ENCODE peak calls at places on chromosomes 3 and 15, in four cellular contexts. X, L, C and A are unnamed samples.

GRCh38 chr3:191026746-191027145 is 164.3 kb upstream of the GMNC start:
- DNase-seq in X (no peak), L (no peak), C (no peak), A (no peak)

GRCh38 chr3:189563841-189564563 is 67.2 kb upstream of the TP63 start:
- DNase-seq in L (peak), X (peak), C (peak), A (no peak)

GRCh38 chr3:58965870-58966269 is 84.0 kb downstream of the CFAP20DC start:
- DNase-seq in C (no peak), L (no peak), X (no peak), A (no peak)

GRCh38 chr3:57434041-57434440 is 110.1 kb downstream of the DNAH12 start:
- DNase-seq in C (no peak), X (no peak), L (peak), A (no peak)

GRCh38 chr15:75200765-75201608 is 695 bp upstream of the C15orf39 start:
- DNase-seq in X (no peak), C (no peak), L (peak), A (no peak)

GRCh38 chr3:55620361-55621025 is 133.4 kb upstream of the WNT5A start:
- DNase-seq in C (no peak), L (peak), X (peak), A (no peak)

GRCh38 chr15:51759557-51760070 is 8.2 kb downstream of the TMOD2 start:
- DNase-seq in X (peak), L (peak), C (peak), A (no peak)

GRCh38 chr3:31747785-31748184 is 215.1 kb downstream of the STT3B start:
- DNase-seq in X (no peak), L (no peak), C (no peak), A (no peak)

GRCh38 chr15:72492733-72493132 is 18.6 kb downstream of the ARIH1 start:
- DNase-seq in L (no peak), X (no peak), C (no peak), A (no peak)

GRCh38 chr15:44101944-44102343 is 93.1 kb downstream of the FRMD5 start:
- DNase-seq in L (no peak), C (peak), X (peak), A (no peak)

GRCh38 chr3:42662813-42663535 is 9.5 kb downstream of the ZBTB47 start:
- DNase-seq in X (no peak), L (no peak), C (no peak), A (no peak)

GRCh38 chr3:65406470-65406869 is 632.2 kb downstream of the MAGI1 start:
- DNase-seq in L (no peak), C (no peak), X (no peak), A (no peak)

GRCh38 chr3:54322354-54322753 is 200.0 kb downstream of the CACNA2D3 start:
- DNase-seq in C (no peak), X (no peak), L (peak), A (no peak)

GRCh38 chr15:98281130-98281529 is 320.6 kb downstream of the ARRDC4 start:
- DNase-seq in L (no peak), X (no peak), C (no peak), A (no peak)

GRCh38 chr3:166663194-166663593 is 716.9 kb downstream of the ZBBX start:
- DNase-seq in L (no peak), X (no peak), C (peak), A (no peak)

GRCh38 chr15:98650871-98651481 is 2.6 kb downstream of the IGF1R start:
- DNase-seq in X (no peak), L (peak), C (peak), A (no peak)

GRCh38 chr15:86183765-86184491 is 104.3 kb downstream of the AGBL1 start:
- DNase-seq in C (peak), L (no peak), X (no peak), A (no peak)

GRCh38 chr15:39344662-39345141 is 236.2 kb upstream of the THBS1 start:
- DNase-seq in C (no peak), X (no peak), L (no peak), A (no peak)

GRCh38 chr15:39125904-39126303 is 455.0 kb upstream of the THBS1 start:
- DNase-seq in L (peak), C (no peak), X (no peak), A (peak)

GRCh38 chr3:128482175-128482856 is 10.7 kb downstream of the GATA2 start:
- DNase-seq in X (no peak), C (no peak), L (no peak), A (no peak)

GRCh38 chr3:71006810-71007785 is 576.4 kb downstream of the FOXP1 start:
- DNase-seq in X (no peak), L (no peak), C (no peak), A (no peak)

GRCh38 chr3:170751083-170751893 is 118.7 kb downstream of the RPL22L1 start:
- DNase-seq in X (peak), C (peak), L (no peak), A (no peak)

GRCh38 chr3:72347819-72348319 is 500.4 kb downstream of the SHQ1 start:
- DNase-seq in C (peak), X (peak), L (peak), A (peak)

DNA sequence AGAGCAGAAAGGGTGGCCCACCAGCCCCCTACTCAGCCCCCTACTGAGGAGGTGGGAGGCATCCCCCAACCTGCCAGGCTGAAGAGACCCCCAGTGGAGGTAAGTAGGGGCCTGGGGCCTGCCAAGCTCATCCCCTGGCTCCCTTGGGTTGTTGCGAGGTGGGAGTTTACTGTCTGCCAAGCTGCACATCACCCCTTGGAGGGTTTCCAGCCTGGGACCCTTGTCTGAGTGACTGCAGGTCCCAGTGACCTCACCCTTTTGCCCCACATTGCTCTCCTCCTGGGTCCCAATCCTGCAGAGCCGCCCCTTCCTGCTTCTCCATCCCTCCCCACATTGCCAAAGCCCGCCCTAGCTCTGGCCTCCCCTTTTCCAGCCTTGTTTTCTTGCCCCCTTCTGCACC is 1.0 kb upstream of the ALS2CL start:
- DNase-seq in C (no peak), L (no peak), X (no peak), A (no peak)
- H3K4me3 ChIP-seq in C (no peak), L (no peak), X (no peak), A (no peak)

GRCh38 chr3:38002940-38003339 is 12.4 kb downstream of the VILL start:
- DNase-seq in X (no peak), L (no peak), C (no peak), A (no peak)

GRCh38 chr3:38002291-38002876 is 11.8 kb downstream of the VILL start:
- DNase-seq in X (no peak), C (no peak), L (no peak), A (peak)

GRCh38 chr3:38000242-38000916 is 9.8 kb downstream of the VILL start:
- DNase-seq in L (peak), C (no peak), X (no peak), A (no peak)

GRCh38 chr3:38000965-38001455 is 10.4 kb downstream of the VILL start:
- DNase-seq in X (no peak), C (no peak), L (peak), A (no peak)

DNA sequence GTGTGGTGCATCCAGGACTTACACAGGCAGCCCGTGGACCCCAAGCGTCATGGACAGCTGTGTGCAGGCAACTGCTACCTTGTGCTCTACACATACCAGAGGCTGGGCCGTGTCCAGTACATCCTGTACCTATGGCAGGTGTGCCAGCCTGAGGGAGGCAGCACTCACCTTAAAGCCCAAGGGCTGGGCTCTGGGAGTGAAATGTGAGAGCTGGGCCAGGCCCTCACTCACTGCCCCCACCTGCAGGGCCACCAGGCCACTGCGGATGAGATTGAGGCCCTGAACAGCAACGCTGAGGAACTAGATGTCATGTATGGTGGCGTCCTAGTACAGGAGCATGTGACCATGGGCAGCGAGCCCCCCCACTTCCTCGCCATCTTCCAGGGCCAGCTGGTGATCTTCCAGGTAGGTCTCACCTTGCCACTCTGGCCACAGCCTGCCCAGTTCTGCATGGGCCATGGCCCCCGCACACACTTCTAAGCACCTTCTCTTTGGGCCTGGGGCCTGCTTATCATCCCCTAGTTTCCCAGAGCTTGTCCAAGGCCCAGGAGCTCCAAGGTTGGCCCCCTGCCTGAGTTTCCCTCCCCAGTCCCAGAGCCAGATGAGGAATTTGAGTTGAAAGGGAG is 11.0 kb downstream of the VILL start:
- DNase-seq in L (peak), X (no peak), C (no peak), A (no peak)
- H3K4me3 ChIP-seq in L (no peak), X (no peak), C (no peak), A (no peak)

DNA sequence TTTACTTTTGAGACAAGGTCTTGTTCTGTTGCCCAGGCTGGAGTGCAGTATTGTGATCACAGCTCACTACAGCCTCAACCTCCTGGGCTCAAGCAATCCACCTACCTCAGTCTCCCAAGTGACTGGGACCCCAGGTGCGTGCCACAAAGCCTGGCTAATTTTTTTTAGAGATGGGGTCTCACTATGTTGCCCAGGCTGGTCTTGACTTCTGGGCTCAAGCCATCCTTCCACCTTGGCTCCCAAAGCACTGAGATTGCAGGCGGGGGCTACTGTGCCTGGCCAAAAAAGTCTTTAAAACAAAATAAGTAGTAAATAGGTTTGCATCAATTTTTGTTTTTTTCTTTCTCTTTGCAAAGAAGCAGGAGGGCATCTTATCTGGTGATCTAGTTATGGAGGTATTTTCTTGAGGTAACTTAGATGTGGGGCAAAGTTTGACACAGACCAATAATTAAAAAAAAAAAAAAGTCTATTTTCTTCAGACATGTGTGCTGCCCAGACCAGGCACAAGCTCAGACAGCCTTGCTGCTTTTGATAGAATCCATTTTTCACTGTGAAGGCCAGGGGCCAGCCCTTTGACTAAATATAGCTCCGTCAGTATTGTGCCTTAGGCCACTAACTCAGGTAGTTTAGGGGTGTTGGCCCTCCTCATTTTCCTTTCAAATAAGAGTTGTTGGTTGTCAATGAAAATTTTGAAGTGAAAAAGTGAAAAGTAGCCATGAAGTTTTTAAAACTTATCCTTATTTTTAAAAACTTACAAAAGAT is 2.5 kb downstream of the ARL6IP5 start:
- DNase-seq in L (no peak), C (no peak), X (no peak), A (no peak)
- H3K4me3 ChIP-seq in L (no peak), C (peak), X (peak), A (peak)

GRCh38 chr3:16841354-16841753 is 43.4 kb upstream of the PLCL2 start:
- DNase-seq in C (no peak), L (no peak), X (no peak), A (no peak)
- H3K4me3 ChIP-seq in C (peak), L (no peak), X (no peak), A (peak)

GRCh38 chr3:181713300-181713647 is 1.5 kb downstream of the SOX2 start:
- DNase-seq in X (no peak), L (no peak), C (no peak), A (no peak)
- H3K4me3 ChIP-seq in X (no peak), L (no peak), C (no peak), A (no peak)

DNA sequence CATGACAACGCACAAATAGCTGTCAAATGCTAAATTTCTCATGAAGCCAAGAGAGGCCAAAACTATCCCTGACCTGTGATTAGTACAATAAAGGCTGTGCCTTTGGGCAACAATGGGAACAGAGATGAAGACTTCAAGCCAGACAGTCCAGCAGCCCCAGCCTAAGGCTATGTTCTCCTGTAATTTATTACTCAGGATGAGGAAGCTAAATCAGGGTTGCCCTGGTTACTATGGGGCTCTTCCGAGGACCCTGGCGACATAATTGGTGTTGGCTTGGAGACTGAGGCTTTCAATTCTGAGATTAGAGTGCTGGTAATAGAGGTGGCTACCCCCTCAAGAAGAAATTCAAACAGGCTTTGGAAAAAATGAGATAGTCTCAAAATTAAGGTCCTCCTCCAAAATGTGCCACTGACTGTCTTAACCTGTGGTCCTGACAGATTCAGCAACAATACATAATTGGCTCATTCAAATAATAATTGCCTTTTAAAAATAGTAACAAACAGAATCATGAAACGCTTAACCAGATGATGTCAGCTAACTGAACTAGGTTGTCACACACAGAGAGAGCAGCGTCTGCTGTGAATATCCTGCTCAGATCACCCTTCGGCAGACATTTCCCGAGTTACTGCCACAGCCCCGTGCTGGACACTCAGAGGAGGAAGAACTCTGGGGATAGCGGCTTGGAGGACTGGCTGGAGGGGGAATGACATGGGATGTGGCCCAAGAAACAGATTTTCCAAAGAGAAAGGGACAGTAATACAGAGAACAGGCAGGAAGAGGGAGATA is 43.0 kb downstream of the NSMCE3 start:
- DNase-seq in X (no peak), L (no peak), C (no peak), A (no peak)
- H3K4me3 ChIP-seq in X (no peak), L (no peak), C (no peak), A (no peak)